ENCODE peak calls at places on chromosomes 13 and 19, in four cellular contexts. One of them, this sample, is unnamed.

GRCh38 chr19:15432018-15432494 is 13.3 kb upstream of the AKAP8L start:
- DNase-seq in K562: no peak
- DNase-seq in HCT116: no peak
- DNase-seq in HepG2: no peak
- DNase-seq in this sample: no peak

GRCh38 chr13:48531416-48532145 is 1.3 kb downstream of the RCBTB2 start:
- DNase-seq in K562: no peak
- DNase-seq in HCT116: no peak
- DNase-seq in HepG2: peak; percentile 13
- DNase-seq in this sample: no peak

GRCh38 chr13:36341718-36342117 is 4.5 kb downstream of the SPART start:
- DNase-seq in K562: no peak
- DNase-seq in HCT116: no peak
- DNase-seq in HepG2: no peak
- DNase-seq in this sample: no peak

GRCh38 chr13:79943633-79944032 is 397.3 kb downstream of the SPRY2 start:
- DNase-seq in K562: no peak
- DNase-seq in HCT116: no peak
- DNase-seq in HepG2: no peak
- DNase-seq in this sample: no peak

GRCh38 chr13:86051134-86052103 is 252.2 kb upstream of the SLITRK6 start:
- DNase-seq in K562: no peak
- DNase-seq in HCT116: no peak
- DNase-seq in HepG2: no peak
- DNase-seq in this sample: no peak

GRCh38 chr13:34159946-34160345 is 342.0 kb downstream of the RFC3 start:
- DNase-seq in K562: no peak
- DNase-seq in HCT116: no peak
- DNase-seq in HepG2: no peak
- DNase-seq in this sample: no peak

GRCh38 chr19:824885-825284 is 2.8 kb upstream of the AZU1 start:
- DNase-seq in K562: no peak
- DNase-seq in HCT116: no peak
- DNase-seq in HepG2: no peak
- DNase-seq in this sample: no peak

GRCh38 chr13:99614465-99614885 is 113.2 kb downstream of the TM9SF2 start:
- DNase-seq in K562: no peak
- DNase-seq in HCT116: no peak
- DNase-seq in HepG2: peak; percentile 76
- DNase-seq in this sample: no peak

GRCh38 chr19:42275103-42275502 is 6.1 kb downstream of the CIC start:
- DNase-seq in K562: no peak
- DNase-seq in HCT116: no peak
- DNase-seq in HepG2: no peak
- DNase-seq in this sample: no peak

GRCh38 chr19:41325947-41326706 is 16.2 kb downstream of the CCDC97 start:
- DNase-seq in K562: no peak
- DNase-seq in HCT116: no peak
- DNase-seq in HepG2: peak; percentile 56
- DNase-seq in this sample: no peak

GRCh38 chr13:110454227-110454859 is 107.2 kb downstream of the RAB20 start:
- DNase-seq in K562: no peak
- DNase-seq in HCT116: no peak
- DNase-seq in HepG2: no peak
- DNase-seq in this sample: no peak

GRCh38 chr19:10929402-10929794 is 787 bp downstream of the TIMM29 start:
- DNase-seq in K562: peak; percentile 20
- DNase-seq in HCT116: no peak
- DNase-seq in HepG2: no peak
- DNase-seq in this sample: no peak

GRCh38 chr13:96032717-96033116 is 20.5 kb downstream of the UGGT2 start:
- DNase-seq in K562: no peak
- DNase-seq in HCT116: no peak
- DNase-seq in HepG2: no peak
- DNase-seq in this sample: no peak
- H3K4me3 ChIP-seq in K562: no peak overlapping the region
- H3K4me3 ChIP-seq in HCT116: no peak overlapping the region
- H3K4me3 ChIP-seq in HepG2: no peak overlapping the region
- H3K4me3 ChIP-seq in this sample: no peak overlapping the region

GRCh38 chr19:5967994-5968430 is 9.9 kb downstream of the RANBP3 start:
- DNase-seq in K562: peak; percentile 68
- DNase-seq in HCT116: peak; percentile 50
- DNase-seq in HepG2: peak; percentile 64
- DNase-seq in this sample: peak; percentile 42

GRCh38 chr19:5964816-5965565 is 12.9 kb downstream of the RANBP3 start:
- DNase-seq in K562: no peak
- DNase-seq in HCT116: no peak
- DNase-seq in HepG2: no peak
- DNase-seq in this sample: no peak

GRCh38 chr19:5967571-5967970 is 10.4 kb downstream of the RANBP3 start:
- DNase-seq in K562: no peak
- DNase-seq in HCT116: no peak
- DNase-seq in HepG2: no peak
- DNase-seq in this sample: no peak

GRCh38 chr19:5966941-5967340 is 11.0 kb downstream of the RANBP3 start:
- DNase-seq in K562: no peak
- DNase-seq in HCT116: no peak
- DNase-seq in HepG2: no peak
- DNase-seq in this sample: no peak

DNA sequence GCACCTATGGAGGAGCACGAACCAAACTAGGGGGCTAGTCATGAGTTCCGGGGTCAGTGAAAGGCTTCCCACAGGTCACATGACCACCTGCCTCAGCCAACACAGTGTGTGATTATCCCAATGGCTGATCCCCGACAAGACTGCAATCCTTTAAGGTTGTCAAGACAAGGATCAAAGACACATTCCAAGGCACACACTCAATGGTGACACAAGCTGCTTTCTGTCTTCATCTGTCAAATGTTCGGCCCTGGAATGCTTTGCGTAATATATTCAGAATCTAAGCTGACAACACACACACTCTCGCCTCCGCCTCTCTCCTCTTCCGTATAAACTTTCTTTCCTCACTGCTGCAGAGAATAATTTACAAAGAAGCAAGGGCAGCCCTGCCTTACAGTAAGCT is 11.7 kb downstream of the RANBP3 start:
- DNase-seq in K562: no peak
- DNase-seq in HCT116: no peak
- DNase-seq in HepG2: no peak
- DNase-seq in this sample: no peak
- TF ChIP-seq TCF7L2 in K562: no peak
- TF ChIP-seq TCF7L2 in HCT116: no peak
- TF ChIP-seq TCF7L2 in HepG2: no peak
- TF ChIP-seq TCF7L2 in this sample: no peak

DNA sequence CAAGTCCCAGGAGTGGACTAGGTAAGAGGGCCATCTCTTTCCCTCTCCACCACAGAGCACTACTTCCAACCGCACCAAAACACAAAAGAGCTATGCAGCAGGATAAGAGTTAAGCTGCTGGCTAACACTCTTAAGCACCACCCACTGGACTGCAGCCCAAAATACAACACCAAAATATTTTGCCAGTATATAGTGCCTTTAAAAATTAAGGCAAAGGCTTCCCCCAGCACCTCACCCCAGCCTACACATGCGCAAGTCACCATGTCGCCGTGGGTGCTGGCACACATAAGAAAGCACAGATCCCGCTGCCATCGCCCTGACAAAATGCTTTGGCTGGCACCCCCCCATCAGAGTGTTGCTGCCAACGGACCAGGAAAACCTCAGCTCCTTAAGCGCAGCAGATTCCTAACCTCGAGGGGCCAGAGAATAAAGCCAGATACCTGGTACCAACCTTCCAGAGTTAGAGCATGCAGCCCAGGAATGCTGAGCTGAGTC is 608.3 kb downstream of the PCDH17 start:
- DNase-seq in K562: no peak
- DNase-seq in HCT116: no peak
- DNase-seq in HepG2: no peak
- DNase-seq in this sample: no peak
- TF ChIP-seq SIN3A in K562: no peak
- TF ChIP-seq SIN3A in HCT116: no peak
- TF ChIP-seq SIN3A in HepG2: no peak
- TF ChIP-seq SIN3A in this sample: no peak

DNA sequence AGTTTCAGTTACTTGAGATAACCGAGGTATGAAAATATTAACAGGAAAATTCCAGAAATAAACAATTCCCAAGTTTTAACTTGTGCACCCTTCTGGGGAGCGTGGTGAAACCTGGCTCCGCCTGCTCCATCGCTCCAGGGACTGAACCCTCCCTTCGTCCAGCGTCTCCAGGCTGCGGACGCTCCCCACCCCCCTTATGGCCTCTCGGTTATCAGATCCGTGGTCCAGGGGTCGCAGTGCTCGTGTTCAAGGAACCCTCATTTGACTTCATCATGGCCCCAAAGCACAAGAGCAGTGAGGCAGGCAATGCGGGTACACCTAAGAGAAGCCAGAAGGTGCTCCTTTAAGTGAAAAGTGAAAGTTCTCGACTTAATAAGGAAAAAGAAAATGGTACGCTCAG is 71.1 kb downstream of the ATP11A start:
- DNase-seq in K562: no peak
- DNase-seq in HCT116: no peak
- DNase-seq in HepG2: no peak
- DNase-seq in this sample: no peak
- H3K4me3 ChIP-seq in K562: no peak overlapping the region
- H3K4me3 ChIP-seq in HCT116: no peak overlapping the region
- H3K4me3 ChIP-seq in HepG2: no peak overlapping the region
- H3K4me3 ChIP-seq in this sample: peak overlapping the region; percentile 24

GRCh38 chr19:45729774-45730388 is 815 bp downstream of the FBXO46 start:
- DNase-seq in K562: no peak
- DNase-seq in HCT116: no peak
- DNase-seq in HepG2: no peak
- DNase-seq in this sample: no peak
- TF ChIP-seq TCF7L2 in K562: no peak
- TF ChIP-seq TCF7L2 in HCT116: no peak
- TF ChIP-seq TCF7L2 in HepG2: no peak
- TF ChIP-seq TCF7L2 in this sample: no peak

GRCh38 chr19:7970716-7971448 is 27.4 kb upstream of the TIMM44 start:
- DNase-seq in K562: peak; percentile 54
- DNase-seq in HCT116: peak; percentile 8
- DNase-seq in HepG2: peak; percentile 47
- DNase-seq in this sample: no peak
- TF ChIP-seq SIN3A in K562: no peak
- TF ChIP-seq SIN3A in HCT116: no peak
- TF ChIP-seq SIN3A in HepG2: no peak
- TF ChIP-seq SIN3A in this sample: no peak

DNA sequence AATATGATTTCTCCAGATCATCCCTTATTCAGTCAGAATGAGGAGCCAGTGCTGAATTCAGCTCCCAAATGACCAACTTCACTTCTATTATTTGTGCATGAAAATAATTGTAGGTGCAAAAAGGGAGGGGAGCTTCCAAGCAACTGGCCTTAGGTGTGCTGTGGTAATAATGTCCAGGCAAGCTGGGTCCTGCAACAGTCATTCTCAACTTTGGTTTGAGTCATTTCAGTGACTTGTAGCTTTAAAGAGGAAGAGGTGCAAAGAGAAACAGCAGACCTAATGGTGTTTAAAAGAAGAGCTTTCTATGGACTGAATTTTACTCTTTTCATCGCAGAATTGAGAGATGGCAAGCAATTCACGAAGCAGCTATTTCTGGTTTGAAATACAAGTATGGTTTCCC is 29.2 kb upstream of the FGF9 start:
- DNase-seq in K562: no peak
- DNase-seq in HCT116: no peak
- DNase-seq in HepG2: no peak
- DNase-seq in this sample: no peak
- H3K4me3 ChIP-seq in K562: no peak overlapping the region
- H3K4me3 ChIP-seq in HCT116: no peak overlapping the region
- H3K4me3 ChIP-seq in HepG2: no peak overlapping the region
- H3K4me3 ChIP-seq in this sample: no peak overlapping the region

GRCh38 chr19:35281303-35281702 is 1.0 kb upstream of the HAMP start:
- DNase-seq in K562: no peak
- DNase-seq in HCT116: no peak
- DNase-seq in HepG2: no peak
- DNase-seq in this sample: no peak

GRCh38 chr19:35279374-35279773 is 3.0 kb upstream of the HAMP start:
- DNase-seq in K562: no peak
- DNase-seq in HCT116: no peak
- DNase-seq in HepG2: no peak
- DNase-seq in this sample: no peak

GRCh38 chr19:35276706-35277281 is 5.5 kb upstream of the HAMP start:
- DNase-seq in K562: no peak
- DNase-seq in HCT116: no peak
- DNase-seq in HepG2: no peak
- DNase-seq in this sample: no peak

GRCh38 chr19:35278578-35279284 is 3.6 kb upstream of the HAMP start:
- DNase-seq in K562: no peak
- DNase-seq in HCT116: no peak
- DNase-seq in HepG2: no peak
- DNase-seq in this sample: no peak

DNA sequence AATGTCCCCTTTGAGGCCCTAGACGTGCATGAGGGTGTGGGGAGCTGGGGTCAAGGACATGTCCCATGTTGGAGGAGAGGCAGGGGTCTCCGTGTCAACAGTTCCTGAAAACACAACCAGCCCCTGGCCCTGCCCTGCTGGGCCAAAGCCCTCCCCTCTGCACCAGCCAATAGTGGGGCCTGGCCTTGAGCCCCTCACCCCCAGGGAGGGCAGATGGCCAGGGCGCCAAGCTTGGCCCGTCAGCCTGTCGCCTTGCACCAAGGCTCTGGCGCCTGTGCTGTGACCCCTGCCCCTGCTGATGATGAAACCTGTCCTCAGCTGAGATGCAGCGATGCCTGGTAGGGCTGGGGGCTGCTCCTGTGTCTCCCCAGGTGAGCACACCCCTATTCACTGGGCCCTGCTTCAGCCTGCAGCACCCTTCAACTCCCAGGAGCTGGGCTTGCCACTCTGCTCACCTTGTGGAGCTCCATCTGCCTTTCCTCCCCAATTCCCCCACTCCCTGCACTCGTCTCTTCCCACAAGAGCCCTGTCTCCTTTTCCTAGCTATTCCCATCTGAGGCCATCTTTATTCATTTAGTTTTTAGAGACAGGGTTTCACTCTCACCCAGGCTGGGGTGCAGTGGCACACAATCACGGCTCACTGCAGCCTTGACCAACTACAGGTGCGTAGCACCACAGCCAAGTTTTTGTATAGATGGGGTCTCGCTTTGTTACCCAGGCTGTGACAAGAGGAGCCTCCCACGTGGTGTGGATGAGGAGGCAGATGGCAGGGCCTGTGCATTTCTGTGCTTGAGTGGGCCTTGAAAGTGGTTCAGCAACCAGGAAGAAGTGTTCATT is 2.1 kb upstream of the HAMP start:
- DNase-seq in K562: no peak
- DNase-seq in HCT116: no peak
- DNase-seq in HepG2: peak; percentile 91
- DNase-seq in this sample: no peak
- TF ChIP-seq TCF7L2 in K562: no peak
- TF ChIP-seq TCF7L2 in HCT116: no peak
- TF ChIP-seq TCF7L2 in HepG2: no peak
- TF ChIP-seq TCF7L2 in this sample: no peak

This sample was measured in Panc1.